ENCODE peak calls at places on chromosomes 13 and 19, in six cellular contexts. C, O, U, X, L and Z are unnamed samples.

GRCh38 chr19:3986260-3987041 is 1.2 kb upstream of the EEF2 start:
- DNase-seq in C (peak; percentile 69), O (no peak), U (no peak), X (no peak), L (peak; percentile 63), Z (no peak)

GRCh38 chr13:52842440-52842839 is 6.0 kb downstream of the PCDH8 start:
- DNase-seq in C (no peak), O (no peak), U (no peak), X (no peak), L (no peak), Z (no peak)

GRCh38 chr13:78197231-78197630 is 278.6 kb upstream of the EDNRB start:
- DNase-seq in C (no peak), O (no peak), U (no peak), X (no peak), L (no peak), Z (no peak)

GRCh38 chr19:17703823-17704463 is 15.3 kb upstream of the MAP1S start:
- DNase-seq in C (peak; percentile 55), O (peak; percentile 68), U (no peak), X (no peak), L (peak; percentile 82), Z (no peak)

GRCh38 chr13:42066542-42066941 is 18.1 kb downstream of the DGKH start:
- DNase-seq in C (peak; percentile 56), O (no peak), U (peak; percentile 84), X (no peak), L (no peak), Z (no peak)

GRCh38 chr13:110254751-110255553 is 52.0 kb downstream of the COL4A1 start:
- DNase-seq in C (no peak), O (no peak), U (no peak), X (peak; percentile 46), L (no peak), Z (no peak)

GRCh38 chr13:94154362-94154761 is 325.1 kb downstream of the DCT start:
- DNase-seq in C (peak; percentile 20), O (no peak), U (no peak), X (no peak), L (no peak), Z (no peak)

GRCh38 chr13:27481766-27482165 is 31.4 kb upstream of the MTIF3 start:
- DNase-seq in C (peak; percentile 48), O (peak; percentile 54), U (no peak), X (no peak), L (peak; percentile 56), Z (peak; percentile 37)

GRCh38 chr13:28408235-28408848 is 86.6 kb downstream of the FLT1 start:
- DNase-seq in C (no peak), O (peak; percentile 61), U (no peak), X (no peak), L (no peak), Z (no peak)

GRCh38 chr19:3034845-3035541 is 5.9 kb upstream of the TLE2 start:
- DNase-seq in C (no peak), O (no peak), U (no peak), X (no peak), L (peak; percentile 63), Z (no peak)

GRCh38 chr19:11626252-11626651 is 29.0 kb downstream of the ZNF627 start:
- DNase-seq in C (no peak), O (no peak), U (no peak), X (no peak), L (no peak), Z (no peak)

GRCh38 chr19:37931941-37932655 is 25.1 kb downstream of the SIPA1L3 start:
- DNase-seq in C (peak; percentile 69), O (peak; percentile 48), U (peak; percentile 38), X (no peak), L (no peak), Z (peak; percentile 96)

GRCh38 chr19:31880283-31880682 is 465.1 kb upstream of the ZNF507 start:
- DNase-seq in C (no peak), O (peak; percentile 34), U (no peak), X (no peak), L (no peak), Z (no peak)

GRCh38 chr13:45299194-45299593 is 41.8 kb downstream of the TPT1 start:
- DNase-seq in C (no peak), O (no peak), U (no peak), X (no peak), L (no peak), Z (no peak)

GRCh38 chr19:14536926-14537692 is 7.7 kb downstream of the TECR start:
- DNase-seq in C (peak; percentile 41), O (peak; percentile 73), U (no peak), X (no peak), L (peak; percentile 59), Z (peak; percentile 89)

GRCh38 chr13:113882716-113883115 is 18.8 kb upstream of the GAS6 start:
- DNase-seq in C (no peak), O (no peak), U (no peak), X (peak; percentile 78), L (no peak), Z (peak; percentile 76)

GRCh38 chr19:9923440-9923839 is 12.9 kb downstream of the OLFM2 start:
- DNase-seq in C (no peak), O (no peak), U (no peak), X (no peak), L (no peak), Z (no peak)

GRCh38 chr19:3593156-3593555 is 7.9 kb downstream of the GIPC3 start:
- DNase-seq in C (no peak), O (no peak), U (no peak), X (no peak), L (no peak), Z (no peak)

GRCh38 chr13:78160793-78161192 is 242.2 kb upstream of the EDNRB start:
- DNase-seq in C (peak; percentile 61), O (no peak), U (peak; percentile 61), X (no peak), L (no peak), Z (no peak)

GRCh38 chr13:99464441-99464949 is 36.8 kb upstream of the TM9SF2 start:
- DNase-seq in C (peak; percentile 30), O (no peak), U (no peak), X (no peak), L (no peak), Z (no peak)

GRCh38 chr19:16795731-16796130 is 33.5 kb upstream of the SIN3B start:
- DNase-seq in C (no peak), O (no peak), U (no peak), X (no peak), L (no peak), Z (no peak)

GRCh38 chr13:43058318-43058674 is 34.9 kb downstream of the DNAJC15 start:
- DNase-seq in C (peak; percentile 25), O (no peak), U (no peak), X (peak; percentile 95), L (peak; percentile 28), Z (no peak)

GRCh38 chr19:16136185-16137067 is 7.1 kb upstream of the HSH2D start:
- DNase-seq in C (no peak), O (no peak), U (no peak), X (no peak), L (no peak), Z (no peak)

GRCh38 chr13:31088826-31089420 is 72.8 kb downstream of the HSPH1 start:
- DNase-seq in C (no peak), O (no peak), U (no peak), X (no peak), L (no peak), Z (no peak)

GRCh38 chr19:4014541-4015491 is 7.3 kb downstream of the PIAS4 start:
- DNase-seq in C (no peak), O (peak; percentile 65), U (no peak), X (no peak), L (peak; percentile 62), Z (no peak)

GRCh38 chr13:27834095-27834494 is 41.8 kb downstream of the GSX1 start:
- DNase-seq in C (no peak), O (no peak), U (no peak), X (no peak), L (no peak), Z (no peak)

GRCh38 chr19:11699931-11700794 is 38.6 kb downstream of the ZNF823 start:
- DNase-seq in C (peak; percentile 33), O (no peak), U (peak; percentile 2), X (no peak), L (no peak), Z (no peak)

GRCh38 chr19:55643003-55643732 is at the start of gene ZNF581:
- DNase-seq in C (peak; percentile 91), O (peak; percentile 82), U (peak; percentile 56), X (peak; percentile 90), L (peak; percentile 85), Z (peak; percentile 77)

GRCh38 chr13:45851171-45851889 is at the start of gene SIAH3:
- DNase-seq in C (no peak), O (no peak), U (no peak), X (no peak), L (peak; percentile 31), Z (no peak)

GRCh38 chr13:40438022-40438692 is 228.3 kb downstream of the FOXO1 start:
- DNase-seq in C (no peak), O (no peak), U (no peak), X (no peak), L (no peak), Z (no peak)

GRCh38 chr19:50607874-50608785 is 31.6 kb downstream of the SYT3 start:
- DNase-seq in C (peak; percentile 79), O (peak; percentile 77), U (peak; percentile 8), X (no peak), L (peak; percentile 90), Z (peak; percentile 74)

GRCh38 chr19:14091885-14092462 is 1.4 kb upstream of the SAMD1 start:
- DNase-seq in C (peak; percentile 29), O (peak; percentile 46), U (no peak), X (no peak), L (peak; percentile 54), Z (no peak)

GRCh38 chr13:40070357-40070756 is 414.9 kb downstream of the COG6 start:
- DNase-seq in C (no peak), O (no peak), U (no peak), X (no peak), L (no peak), Z (no peak)